ENCODE peak calls at places on chromosomes 2 and 18, in six cellular contexts. N is right lobe of liver, K is heart right ventricle, J is thoracic aorta, O is coronary artery, M is mesothelial cell of epicardium. Q is an unnamed sample.

GRCh38 chr2:142190805-142191204 is 60.0 kb upstream of the LRP1B start:
- DNase-seq in O (no peak), M (no peak), N (no peak), J (no peak), K (no peak), Q (no peak)

GRCh38 chr2:120992791-120993555 is 257.3 kb downstream of the GLI2 start:
- DNase-seq in N (no peak), O (peak; percentile 62), M (no peak), K (no peak), J (no peak), Q (no peak)

GRCh38 chr2:148888003-148888501 is 13.0 kb downstream of the KIF5C start:
- DNase-seq in M (no peak), J (no peak), K (no peak), N (no peak), O (no peak), Q (no peak)

GRCh38 chr2:186853871-186854435 is 5.0 kb upstream of the ZSWIM2 start:
- DNase-seq in M (no peak), K (no peak), N (no peak), J (no peak), O (no peak), Q (no peak)

GRCh38 chr2:238938460-238939055 is 90.7 kb downstream of the TWIST2 start:
- DNase-seq in N (no peak), J (peak; percentile 31), M (no peak), O (peak; percentile 92), K (peak; percentile 71), Q (no peak)

GRCh38 chr2:71940695-71941094 is 207.0 kb downstream of the CYP26B1 start:
- DNase-seq in J (no peak), M (no peak), N (peak; percentile 80), K (no peak), O (peak; percentile 70), Q (no peak)

GRCh38 chr2:179051250-179051649 is 1.3 kb upstream of the CCDC141 start:
- DNase-seq in O (no peak), N (no peak), K (no peak), J (no peak), M (no peak), Q (no peak)

GRCh38 chr2:64462940-64463339 is 9.0 kb downstream of the LGALSL start:
- DNase-seq in N (no peak), J (no peak), K (no peak), O (no peak), M (no peak), Q (no peak)

GRCh38 chr18:69636529-69637301 is 236.0 kb downstream of the DOK6 start:
- DNase-seq in K (no peak), J (no peak), N (no peak), O (no peak), M (no peak), Q (no peak)

GRCh38 chr2:75608684-75609333 is 37.8 kb upstream of the MRPL19 start:
- DNase-seq in N (peak; percentile 66), J (no peak), K (peak; percentile 35), M (peak; percentile 48), O (no peak), Q (peak; percentile 61)

GRCh38 chr2:45024600-45025291 is 15.5 kb upstream of the SIX2 start:
- DNase-seq in M (no peak), N (no peak), K (no peak), O (peak; percentile 74), J (peak; percentile 55), Q (no peak)

GRCh38 chr2:168495524-168495923 is 39.5 kb downstream of the CERS6 start:
- DNase-seq in N (no peak), J (no peak), M (no peak), O (no peak), K (no peak), Q (no peak)

GRCh38 chr2:81839780-81840179 is 1535.2 kb upstream of the LRRTM1 start:
- DNase-seq in J (no peak), M (no peak), K (no peak), N (no peak), O (no peak), Q (no peak)

GRCh38 chr2:73415906-73416305 is 30.3 kb downstream of the ALMS1 start:
- DNase-seq in N (no peak), O (no peak), K (no peak), J (no peak), M (no peak), Q (no peak)

GRCh38 chr18:13237073-13237472 is 18.5 kb downstream of the LDLRAD4 start:
- DNase-seq in O (peak; percentile 73), M (no peak), J (no peak), N (peak; percentile 32), K (no peak), Q (no peak)

GRCh38 chr18:57586243-57587049 is at the start of gene FECH:
- DNase-seq in J (peak; percentile 21), K (peak; percentile 85), N (peak; percentile 94), M (peak; percentile 42), O (peak; percentile 88), Q (peak; percentile 93)

GRCh38 chr2:118047273-118047898 is 33.5 kb upstream of the CCDC93 start:
- DNase-seq in N (no peak), M (no peak), O (no peak), J (no peak), K (no peak), Q (no peak)

GRCh38 chr2:126990605-126991532 is 92.2 kb downstream of the TEX51 start:
- DNase-seq in O (no peak), J (no peak), K (no peak), M (no peak), N (no peak), Q (no peak)

GRCh38 chr18:35508030-35508429 is 10.3 kb upstream of the INO80C start:
- DNase-seq in N (no peak), M (no peak), O (peak; percentile 14), J (no peak), K (no peak), Q (no peak)

GRCh38 chr2:46326231-46326980 is 29.2 kb downstream of the EPAS1 start:
- DNase-seq in J (no peak), N (peak; percentile 84), O (no peak), K (no peak), M (no peak), Q (no peak)

GRCh38 chr2:136006658-136007057 is 21.2 kb upstream of the DARS1 start:
- DNase-seq in N (no peak), O (no peak), M (no peak), K (no peak), J (no peak), Q (no peak)

DNA sequence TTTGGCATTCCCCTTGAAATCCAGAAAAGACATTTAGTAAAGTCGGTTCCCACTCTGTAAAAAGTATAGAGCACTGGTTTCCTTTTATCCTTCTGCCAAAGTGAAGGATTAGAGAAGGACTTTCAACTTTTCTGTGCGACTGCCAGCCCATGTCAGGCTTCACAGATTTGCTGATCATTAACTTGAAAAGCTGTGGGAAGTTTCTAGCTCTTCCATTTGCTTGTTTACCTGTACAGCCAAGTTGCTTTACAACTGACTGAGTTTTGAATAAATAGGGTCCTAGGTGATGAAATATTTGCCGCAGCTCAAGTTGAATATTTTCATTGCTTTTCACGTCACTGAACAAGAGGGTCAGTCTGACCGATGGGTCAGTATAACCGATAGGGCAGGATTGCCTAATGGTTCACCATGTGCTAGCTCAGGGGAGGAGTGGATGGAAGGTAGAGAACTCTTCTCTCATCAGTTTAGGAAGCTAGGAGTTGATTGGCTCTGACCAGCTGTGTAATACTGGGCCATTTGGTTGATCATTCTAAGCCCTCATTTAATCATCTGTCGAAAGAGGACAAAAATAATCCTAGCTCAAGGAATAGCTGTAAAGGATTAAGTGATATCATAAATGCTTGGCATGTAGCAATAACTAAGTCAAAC is 30.4 kb downstream of the UPP2 start:
- DNase-seq in O (no peak), M (no peak), K (no peak), J (no peak), N (peak; percentile 66), Q (peak; percentile 14)
- TF ChIP-seq CTCF in O (no peak), M (no peak), K (no peak), J (no peak), N (no peak), Q (no peak)

GRCh38 chr2:43105586-43106562 is 120.5 kb downstream of the ZFP36L2 start:
- DNase-seq in O (no peak), M (no peak), N (no peak), K (peak; percentile 76), J (no peak), Q (no peak)
- TF ChIP-seq CTCF in O (no peak), M (no peak), N (no peak), K (peak; percentile 47), J (peak; percentile 51), Q (no peak)

GRCh38 chr2:24919100-24919976 is 699 bp downstream of the ADCY3 start:
- DNase-seq in O (no peak), M (no peak), K (no peak), J (no peak), N (no peak), Q (peak; percentile 35)

GRCh38 chr2:24919977-24920812 is at the start of gene ADCY3:
- DNase-seq in N (no peak), K (peak; percentile 35), M (peak; percentile 41), O (no peak), J (no peak), Q (peak; percentile 74)

GRCh38 chr2:24923106-24923505 is 3.1 kb upstream of the ADCY3 start:
- DNase-seq in K (no peak), M (no peak), J (no peak), O (no peak), N (no peak), Q (no peak)

GRCh38 chr2:24922556-24922955 is 2.5 kb upstream of the ADCY3 start:
- DNase-seq in N (no peak), O (no peak), K (no peak), J (no peak), M (no peak), Q (no peak)

DNA sequence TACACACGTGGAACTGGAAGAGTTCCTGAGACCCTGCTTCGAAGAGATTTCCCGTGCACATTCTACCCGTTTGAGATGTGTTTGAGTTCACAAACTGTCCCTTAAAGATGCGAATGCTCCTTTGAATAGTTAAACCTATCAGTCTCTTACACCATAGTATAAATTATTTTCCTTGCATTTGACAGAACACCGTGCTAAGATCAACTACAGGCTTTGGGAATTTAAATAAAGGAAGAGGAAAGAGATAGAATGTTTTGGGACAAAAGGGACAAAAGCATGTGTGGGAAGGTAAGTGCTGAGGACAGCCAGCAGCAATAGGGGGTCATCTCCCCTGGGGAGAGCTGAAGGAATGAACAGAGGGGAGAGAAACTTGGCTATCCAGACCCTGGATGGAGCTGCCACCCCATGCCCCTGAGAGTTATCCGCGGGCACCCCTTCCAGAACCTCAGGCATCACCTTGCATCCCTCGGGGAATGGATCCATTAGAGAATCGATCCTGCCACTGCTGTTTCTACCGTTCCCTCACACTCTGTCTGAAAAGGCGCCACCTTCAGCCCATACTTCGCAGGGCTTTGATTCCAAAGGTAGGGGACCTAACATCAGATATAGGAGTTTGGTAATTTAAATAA is 890 bp upstream of the ADCY3 start:
- DNase-seq in M (no peak), O (no peak), N (no peak), K (no peak), J (no peak), Q (no peak)
- TF ChIP-seq CTCF in M (no peak), O (no peak), N (peak; percentile 20), K (no peak), J (no peak), Q (peak; percentile 47)

GRCh38 chr18:79690586-79691482 is 11.2 kb downstream of the CTDP1 start:
- DNase-seq in O (peak; percentile 63), N (no peak), M (no peak), K (no peak), J (no peak), Q (no peak)

GRCh38 chr18:79693561-79694205 is 14.1 kb downstream of the CTDP1 start:
- DNase-seq in J (no peak), O (no peak), N (no peak), M (no peak), K (peak; percentile 67), Q (no peak)

GRCh38 chr18:79690071-79690470 is 10.5 kb downstream of the CTDP1 start:
- DNase-seq in O (no peak), J (no peak), K (no peak), N (no peak), M (no peak), Q (no peak)

GRCh38 chr18:79692886-79693285 is 13.3 kb downstream of the CTDP1 start:
- DNase-seq in O (no peak), J (no peak), N (no peak), M (no peak), K (no peak), Q (no peak)

GRCh38 chr18:79692056-79692455 is 12.5 kb downstream of the CTDP1 start:
- DNase-seq in M (no peak), O (no peak), J (no peak), K (no peak), N (no peak), Q (no peak)
- TF ChIP-seq CTCF in M (no peak), O (no peak), J (no peak), K (no peak), N (no peak), Q (no peak)

Q was measured in D721Med.